ENCODE peak calls at places on chromosomes 16 and 17, in seven cellular contexts. V, I, O, F, A, T and Z are unnamed samples.

GRCh38 chr17:48970865-48971687 is 2.7 kb upstream of the GIP start:
- DNase-seq in A (no peak), T (no peak), O (no peak), F (no peak), V (peak), I (no peak), Z (no peak)

GRCh38 chr16:53768593-53768992 is 64.6 kb downstream of the FTO start:
- DNase-seq in F (no peak), I (peak), V (no peak), T (peak), O (no peak), A (no peak), Z (no peak)

GRCh38 chr17:8405499-8406016 is 7.9 kb upstream of the RNF222 start:
- DNase-seq in T (no peak), V (no peak), O (no peak), A (no peak), F (no peak), I (no peak), Z (no peak)

GRCh38 chr17:71505200-71505599 is 615.6 kb upstream of the SOX9 start:
- DNase-seq in T (peak), A (no peak), V (no peak), I (no peak), F (no peak), O (no peak), Z (no peak)

GRCh38 chr16:58024673-58025350 is 742 bp upstream of the MMP15 start:
- DNase-seq in A (peak), O (no peak), T (peak), I (no peak), F (no peak), V (peak), Z (no peak)

GRCh38 chr17:78745407-78746088 is 36.5 kb downstream of the CYTH1 start:
- DNase-seq in I (peak), A (no peak), F (no peak), V (peak), O (peak), T (no peak), Z (no peak)

GRCh38 chr17:42413464-42414040 is 9.5 kb downstream of the CAVIN1 start:
- DNase-seq in V (no peak), T (no peak), I (peak), O (no peak), A (no peak), F (no peak), Z (no peak)

GRCh38 chr17:57948555-57949420 is 6.4 kb downstream of the CUEDC1 start:
- DNase-seq in I (peak), T (peak), V (no peak), O (no peak), F (no peak), A (no peak), Z (peak)

GRCh38 chr17:71792966-71793365 is 327.9 kb upstream of the SOX9 start:
- DNase-seq in A (no peak), I (peak), O (no peak), T (peak), V (no peak), F (no peak), Z (no peak)

GRCh38 chr17:70172921-70173320 is 3.6 kb downstream of the KCNJ2 start:
- DNase-seq in I (peak), O (no peak), A (no peak), T (peak), V (no peak), F (no peak), Z (no peak)

GRCh38 chr17:16880121-16880842 is 91.6 kb downstream of the TNFRSF13B start:
- DNase-seq in O (no peak), V (no peak), I (no peak), A (no peak), T (no peak), F (no peak), Z (no peak)

GRCh38 chr16:24748242-24748641 is 18.8 kb downstream of the TNRC6A start:
- DNase-seq in O (no peak), I (peak), A (no peak), F (peak), V (no peak), T (peak), Z (peak)

GRCh38 chr17:69597898-69598692 is 183.6 kb downstream of the MAP2K6 start:
- DNase-seq in I (no peak), O (no peak), A (no peak), F (no peak), V (no peak), T (peak), Z (no peak)

GRCh38 chr16:82627811-82628339 is 1.1 kb downstream of the CDH13 start:
- DNase-seq in T (peak), V (no peak), A (peak), I (peak), O (peak), F (no peak), Z (no peak)

GRCh38 chr17:36791150-36791653 is 146.1 kb upstream of the LHX1 start:
- DNase-seq in V (no peak), A (no peak), I (no peak), O (no peak), F (no peak), T (no peak), Z (no peak)

GRCh38 chr16:73572135-73572534 is 524.2 kb upstream of the ZFHX3 start:
- DNase-seq in O (no peak), F (peak), A (peak), I (no peak), V (peak), T (peak), Z (no peak)

GRCh38 chr17:21375757-21376584 is at the start of gene KCNJ12:
- DNase-seq in V (no peak), A (peak), O (peak), T (peak), I (peak), F (peak), Z (no peak)

GRCh38 chr16:27813591-27813990 is 249.9 kb downstream of the GSG1L start:
- DNase-seq in O (no peak), T (no peak), V (no peak), I (no peak), F (no peak), A (no peak), Z (no peak)

GRCh38 chr17:45722161-45722560 is 62.0 kb upstream of the CRHR1 start:
- DNase-seq in F (no peak), A (no peak), O (peak), V (peak), T (peak), I (no peak), Z (no peak)

GRCh38 chr17:20896153-20896649 is 146.6 kb downstream of the USP22 start:
- DNase-seq in A (peak), V (no peak), F (no peak), I (no peak), T (no peak), O (no peak), Z (no peak)

GRCh38 chr16:55861288-55861687 is 13.9 kb downstream of the CES5A start:
- DNase-seq in O (no peak), F (no peak), T (no peak), I (no peak), V (no peak), A (no peak), Z (no peak)

GRCh38 chr16:735982-736453 is 4.8 kb downstream of the CIAO3 start:
- DNase-seq in F (no peak), A (no peak), T (no peak), V (no peak), I (no peak), O (no peak), Z (no peak)

GRCh38 chr16:81997738-81998137 is 13.5 kb downstream of the SDR42E1 start:
- DNase-seq in V (no peak), I (peak), T (peak), F (no peak), A (no peak), O (no peak), Z (no peak)

GRCh38 chr17:19317359-19318095 is 45.0 kb downstream of the B9D1 start:
- DNase-seq in I (peak), T (peak), O (peak), F (peak), A (peak), V (peak), Z (peak)

GRCh38 chr16:80680046-80680445 is 124.4 kb downstream of the CDYL2 start:
- DNase-seq in A (no peak), T (no peak), O (no peak), F (no peak), V (no peak), I (no peak), Z (no peak)

GRCh38 chr17:43468746-43469544 is 14.8 kb upstream of the DHX8 start:
- DNase-seq in F (no peak), T (peak), A (no peak), O (no peak), I (peak), V (no peak), Z (peak)